ENCODE peak calls at places on chromosomes 7 and 10, in ten cellular contexts. Y, B, Z, H, K, Q, T, I, E and D are unnamed samples.
A peak's percentile ranks its signal among the peaks of the same experiment; 100 is the strongest.

GRCh38 chr7:155358066-155358947 is 60.6 kb downstream of the INSIG1 start:
- DNase-seq in E (no peak), I (no peak), T (no peak), K (no peak), Y (no peak), Q (no peak), H (no peak), Z (no peak), B (no peak), D (no peak)

GRCh38 chr7:418636-419280 is 100.9 kb downstream of the PDGFA start:
- DNase-seq in K (no peak), Z (no peak), I (no peak), H (no peak), Y (no peak), B (no peak), Q (no peak), E (no peak), T (no peak), D (no peak)

GRCh38 chr7:831596-832291 is 532 bp upstream of the SUN1 start:
- DNase-seq in Q (peak; percentile 86), K (no peak), E (no peak), I (peak; percentile 95), B (peak; percentile 60), H (no peak), Z (peak; percentile 13), Y (no peak), T (peak; percentile 96), D (no peak)

GRCh38 chr7:130875265-130875741 is 141.3 kb upstream of the KLF14 start:
- DNase-seq in I (peak; percentile 67), H (peak; percentile 23), E (peak; percentile 67), K (peak; percentile 45), Z (peak; percentile 44), Y (peak; percentile 74), Q (no peak), T (peak; percentile 50), B (no peak), D (no peak)

GRCh38 chr10:77756319-77757232 is 119.0 kb upstream of the KCNMA1 start:
- DNase-seq in E (peak; percentile 44), K (peak; percentile 23), Q (peak; percentile 42), Z (no peak), Y (no peak), H (no peak), B (peak; percentile 79), I (peak; percentile 85), T (peak; percentile 67), D (no peak)

GRCh38 chr7:88338521-88338920 is 31.8 kb upstream of the STEAP4 start:
- DNase-seq in H (no peak), Z (no peak), Y (no peak), B (no peak), T (no peak), I (no peak), E (no peak), Q (no peak), K (no peak), D (no peak)

GRCh38 chr10:127337801-127338200 is 141.4 kb upstream of the INSYN2A start:
- DNase-seq in Q (no peak), E (no peak), Z (no peak), B (no peak), Y (no peak), T (no peak), H (no peak), I (no peak), K (no peak), D (no peak)

GRCh38 chr10:80444646-80445319 is 9.3 kb upstream of the TSPAN14 start:
- DNase-seq in Q (peak; percentile 43), Y (peak; percentile 71), Z (peak; percentile 86), K (peak; percentile 79), I (peak; percentile 79), H (peak; percentile 53), B (peak; percentile 83), E (peak; percentile 74), T (peak; percentile 63), D (no peak)